ENCODE peak calls at places on chromosome 17, in nine cellular contexts. Y, U, L, H, R, D, T, M and A are unnamed samples.

GRCh38 chr17:41060052-41060604 is at the start of gene KRTAP2-3:
- DNase-seq in R (no peak), H (peak; percentile 89), D (no peak), U (no peak), L (no peak), M (peak; percentile 98), T (no peak), Y (no peak), A (no peak)

GRCh38 chr17:61124562-61124961 is 275.1 kb upstream of the TBX2 start:
- DNase-seq in Y (no peak), U (no peak), T (no peak), L (no peak), D (no peak), M (no peak), R (no peak), H (no peak), A (no peak)

GRCh38 chr17:56914641-56915263 is 903 bp upstream of the TRIM25 start:
- DNase-seq in D (no peak), T (no peak), Y (no peak), M (no peak), L (no peak), R (no peak), H (no peak), U (no peak), A (no peak)

GRCh38 chr17:72152392-72152727 is 31.5 kb downstream of the SOX9 start:
- DNase-seq in H (no peak), T (no peak), R (no peak), Y (no peak), U (no peak), D (no peak), M (peak; percentile 46), L (no peak), A (no peak)

GRCh38 chr17:76707985-76708807 is 2.6 kb downstream of the MXRA7 start:
- DNase-seq in M (no peak), H (no peak), T (no peak), D (no peak), R (no peak), U (no peak), L (no peak), Y (no peak), A (no peak)

GRCh38 chr17:77310336-77310735 is 169.6 kb downstream of the SEC14L1 start:
- DNase-seq in L (no peak), D (no peak), M (no peak), T (no peak), H (no peak), U (no peak), Y (no peak), R (no peak), A (no peak)

GRCh38 chr17:72399023-72399607 is 278.3 kb downstream of the SOX9 start:
- DNase-seq in Y (no peak), M (no peak), U (no peak), D (no peak), T (no peak), L (no peak), R (no peak), H (no peak), A (no peak)

GRCh38 chr17:8162232-8162996 is at the start of gene VAMP2:
- DNase-seq in T (peak; percentile 90), H (peak; percentile 68), Y (peak; percentile 81), M (peak; percentile 65), R (peak; percentile 80), D (peak; percentile 79), U (peak; percentile 75), L (peak; percentile 91), A (peak; percentile 50)

GRCh38 chr17:8341456-8341855 is 1.8 kb downstream of the ODF4 start:
- DNase-seq in H (no peak), L (no peak), D (no peak), M (peak; percentile 30), Y (no peak), U (no peak), T (no peak), R (no peak), A (no peak)

GRCh38 chr17:39751016-39751543 is 13.3 kb downstream of the GRB7 start:
- DNase-seq in Y (no peak), U (no peak), H (no peak), D (no peak), M (no peak), T (no peak), L (no peak), R (no peak), A (no peak)

GRCh38 chr17:56808503-56808902 is 25.2 kb downstream of the C17orf67 start:
- DNase-seq in U (no peak), Y (no peak), R (no peak), L (no peak), T (no peak), D (no peak), M (no peak), H (no peak), A (no peak)

GRCh38 chr17:20896153-20896649 is 146.6 kb downstream of the USP22 start:
- DNase-seq in U (no peak), Y (peak; percentile 15), M (peak; percentile 23), T (no peak), H (no peak), D (no peak), L (peak; percentile 17), R (peak; percentile 21), A (no peak)

GRCh38 chr17:72506773-72507172 is 386.0 kb downstream of the SOX9 start:
- DNase-seq in H (no peak), L (no peak), Y (no peak), M (no peak), R (no peak), U (no peak), D (no peak), T (no peak), A (no peak)

GRCh38 chr17:62017496-62017895 is 47.6 kb downstream of the MED13 start:
- DNase-seq in R (no peak), L (no peak), U (no peak), H (peak; percentile 34), D (no peak), M (peak; percentile 59), Y (no peak), T (no peak), A (no peak)

GRCh38 chr17:47987240-47987835 is 16.4 kb downstream of the CDK5RAP3 start:
- DNase-seq in Y (no peak), D (no peak), T (no peak), M (peak; percentile 22), R (peak; percentile 9), U (no peak), L (no peak), H (no peak), A (peak; percentile 19)

GRCh38 chr17:44636562-44636961 is 19.7 kb upstream of the MEIOC start:
- DNase-seq in T (no peak), L (no peak), H (peak; percentile 59), Y (no peak), M (peak; percentile 55), D (no peak), R (peak; percentile 26), U (no peak), A (no peak)

GRCh38 chr17:17886747-17887146 is 50.0 kb upstream of the SREBF1 start:
- DNase-seq in Y (no peak), U (no peak), M (no peak), T (no peak), D (no peak), H (no peak), L (no peak), R (no peak), A (no peak)

GRCh38 chr17:57379237-57380054 is 123.1 kb downstream of the MSI2 start:
- DNase-seq in M (no peak), H (no peak), D (no peak), L (no peak), Y (no peak), T (no peak), R (no peak), U (no peak), A (no peak)

GRCh38 chr17:63542942-63543821 is 7.1 kb upstream of the DCAF7 start:
- DNase-seq in T (peak; percentile 47), U (no peak), Y (no peak), M (no peak), L (no peak), D (no peak), H (no peak), R (no peak), A (no peak)